ENCODE peak calls at places on chromosomes 1 and 21, in nine cellular contexts. W, H, L, A, G, R, B, N and O are unnamed samples.

GRCh38 chr1:14443164-14443787 is 155.2 kb upstream of the KAZN start:
- DNase-seq in W (no peak), H (no peak), L (no peak), A (no peak), G (no peak), R (no peak), B (no peak), N (peak), O (no peak)

GRCh38 chr1:57591854-57592253 is 168.0 kb upstream of the DAB1 start:
- DNase-seq in W (no peak), H (no peak), L (no peak), A (no peak), G (no peak), R (no peak), B (no peak), N (no peak), O (no peak)

GRCh38 chr1:75438355-75438754 is 172.6 kb downstream of the SLC44A5 start:
- DNase-seq in W (no peak), H (no peak), L (no peak), A (no peak), G (no peak), R (no peak), B (no peak), N (no peak), O (no peak)

GRCh38 chr21:43739648-43740435 is 20.9 kb downstream of the PDXK start:
- DNase-seq in W (peak), H (no peak), L (no peak), A (no peak), G (no peak), R (no peak), B (no peak), N (no peak), O (no peak)

GRCh38 chr21:45982256-45982757 is 737 bp downstream of the COL6A1 start:
- DNase-seq in W (no peak), H (no peak), L (no peak), A (no peak), G (no peak), R (no peak), B (no peak), N (peak), O (no peak)

GRCh38 chr1:227447531-227447990 is 115.8 kb upstream of the ZNF678 start:
- DNase-seq in W (no peak), H (no peak), L (no peak), A (peak), G (peak), R (no peak), B (no peak), N (peak), O (no peak)

GRCh38 chr1:246875041-246876026 is 56.4 kb downstream of the AHCTF1 start:
- DNase-seq in W (no peak), H (no peak), L (no peak), A (no peak), G (no peak), R (no peak), B (no peak), N (peak), O (no peak)

GRCh38 chr1:183630748-183631147 is 4.8 kb downstream of the ARPC5 start:
- DNase-seq in W (no peak), H (no peak), L (no peak), A (no peak), G (no peak), R (no peak), B (peak), N (peak), O (no peak)

GRCh38 chr1:113692342-113692741 is 66.9 kb downstream of the PHTF1 start:
- DNase-seq in W (no peak), H (no peak), L (no peak), A (no peak), G (no peak), R (no peak), B (no peak), N (no peak), O (no peak)